ENCODE peak calls at places on chromosomes 7 and 10, in four cellular contexts. J, C, P and V are unnamed samples.

GRCh38 chr7:2282185-2282751 is 32.0 kb downstream of the SNX8 start:
- DNase-seq in C (no peak), P (peak), J (no peak), V (no peak)

GRCh38 chr10:32065871-32066270 is 9.6 kb upstream of the KIF5B start:
- DNase-seq in P (no peak), C (no peak), J (no peak), V (no peak)

GRCh38 chr10:4803822-4804221 is 22.2 kb upstream of the AKR1E2 start:
- DNase-seq in J (no peak), P (no peak), C (no peak), V (no peak)

GRCh38 chr10:60958892-60959601 is 15.1 kb upstream of the RHOBTB1 start:
- DNase-seq in P (no peak), C (no peak), J (no peak), V (no peak)

GRCh38 chr7:139675127-139676110 is 102.4 kb downstream of the HIPK2 start:
- DNase-seq in J (no peak), C (no peak), P (no peak), V (no peak)

GRCh38 chr7:80346704-80347103 is 165.2 kb downstream of the GNAT3 start:
- DNase-seq in J (no peak), C (no peak), P (no peak), V (no peak)

GRCh38 chr10:73590881-73591577 is at the start of gene USP54:
- DNase-seq in J (no peak), C (no peak), P (peak), V (peak)

GRCh38 chr7:154584352-154585252 is 418.3 kb downstream of the PAXIP1 start:
- DNase-seq in P (peak), J (no peak), C (no peak), V (no peak)

GRCh38 chr7:64946772-64947171 is 43.7 kb downstream of the ZNF273 start:
- DNase-seq in C (no peak), J (no peak), P (no peak), V (no peak)

GRCh38 chr10:94137747-94138146 is 144.0 kb downstream of the PLCE1 start:
- DNase-seq in C (no peak), P (no peak), J (no peak), V (no peak)

GRCh38 chr7:145036592-145037386 is 200.9 kb upstream of the TPK1 start:
- DNase-seq in J (peak), C (no peak), P (peak), V (peak)

GRCh38 chr7:44646921-44647636 is 40.7 kb downstream of the OGDH start:
- DNase-seq in P (no peak), C (no peak), J (no peak), V (no peak)

GRCh38 chr10:93751832-93752231 is 5.9 kb upstream of the LGI1 start:
- DNase-seq in P (peak), C (no peak), J (no peak), V (no peak)

GRCh38 chr10:94264085-94264484 is 98.7 kb downstream of the NOC3L start:
- DNase-seq in J (no peak), P (no peak), C (no peak), V (no peak)

GRCh38 chr7:92835140-92835850 is 1.1 kb downstream of the CDK6 start:
- DNase-seq in C (peak), P (peak), J (no peak), V (no peak)

GRCh38 chr10:69806266-69806665 is 4.6 kb downstream of the COL13A1 start:
- DNase-seq in J (no peak), P (no peak), C (no peak), V (no peak)

GRCh38 chr10:10745281-10745680 is 272.4 kb upstream of the CELF2 start:
- DNase-seq in P (no peak), C (no peak), J (no peak), V (no peak)

GRCh38 chr10:14625210-14625621 is 149.5 kb downstream of the FAM107B start:
- DNase-seq in P (no peak), J (no peak), C (no peak), V (no peak)

GRCh38 chr7:29569648-29570047 is 6.0 kb downstream of the PRR15 start:
- DNase-seq in C (no peak), J (no peak), P (no peak), V (no peak)

GRCh38 chr7:2886900-2887299 is 42.8 kb upstream of the GNA12 start:
- DNase-seq in J (no peak), P (peak), C (peak), V (peak)

GRCh38 chr7:85074992-85075391 is 111.9 kb downstream of the SEMA3D start:
- DNase-seq in P (no peak), C (no peak), J (no peak), V (no peak)

GRCh38 chr10:83862723-83863122 is 276.6 kb upstream of the GHITM start:
- DNase-seq in J (no peak), C (no peak), P (no peak), V (no peak)

GRCh38 chr10:52870562-52870961 is 98.0 kb upstream of the MBL2 start:
- DNase-seq in C (no peak), P (no peak), J (no peak), V (no peak)

GRCh38 chr10:1020460-1020859 is 5.2 kb downstream of the IDI2 start:
- DNase-seq in C (no peak), P (no peak), J (no peak), V (no peak)

GRCh38 chr10:7610651-7611389 is 55.9 kb downstream of the ITIH5 start:
- DNase-seq in C (no peak), J (no peak), P (no peak), V (no peak)

GRCh38 chr7:95240910-95241309 is 83.4 kb downstream of the PON1 start:
- DNase-seq in C (no peak), J (no peak), P (no peak), V (no peak)

GRCh38 chr7:120856621-120857352 is 1.2 kb downstream of the TSPAN12 start:
- DNase-seq in P (peak), C (peak), J (peak), V (no peak)

GRCh38 chr7:90596745-90597526 is 815 bp downstream of the CDK14 start:
- DNase-seq in C (no peak), J (peak), P (no peak), V (peak)

GRCh38 chr10:124500767-124501166 is 39.1 kb downstream of the LHPP start:
- DNase-seq in P (no peak), C (no peak), J (peak), V (no peak)

GRCh38 chr10:43680035-43680434 is 31.4 kb upstream of the ZNF32 start:
- DNase-seq in C (no peak), P (peak), J (no peak), V (no peak)

GRCh38 chr7:38217672-38218071 is 39.6 kb downstream of the STARD3NL start:
- DNase-seq in C (no peak), P (no peak), J (no peak), V (no peak)

GRCh38 chr7:66699998-66700397 is 40.5 kb upstream of the RABGEF1 start:
- DNase-seq in C (no peak), J (no peak), P (no peak), V (no peak)

GRCh38 chr10:118957966-118958365 is 71.5 kb upstream of the NANOS1 start:
- DNase-seq in P (no peak), C (no peak), J (no peak), V (no peak)

GRCh38 chr10:73480158-73480557 is 15.7 kb downstream of the PPP3CB start:
- DNase-seq in P (no peak), J (no peak), C (no peak), V (no peak)

GRCh38 chr10:75234683-75235374 is 928 bp downstream of the COMTD1 start:
- DNase-seq in P (peak), C (no peak), J (no peak), V (peak)

GRCh38 chr7:85094046-85094720 is 92.7 kb downstream of the SEMA3D start:
- DNase-seq in P (no peak), J (no peak), C (no peak), V (no peak)

GRCh38 chr10:57247271-57247670 is 886.2 kb upstream of the ZWINT start:
- DNase-seq in P (no peak), J (no peak), C (no peak), V (no peak)

GRCh38 chr7:150856303-150857275 is 4.3 kb downstream of the AOC1 start:
- DNase-seq in P (no peak), C (no peak), J (no peak), V (no peak)

GRCh38 chr10:115606081-115606480 is 512.9 kb downstream of the ATRNL1 start:
- DNase-seq in C (no peak), P (no peak), J (no peak), V (no peak)
- TF ChIP-seq SPI1 in C (no peak), P (no peak), J (no peak), V (no peak)

DNA sequence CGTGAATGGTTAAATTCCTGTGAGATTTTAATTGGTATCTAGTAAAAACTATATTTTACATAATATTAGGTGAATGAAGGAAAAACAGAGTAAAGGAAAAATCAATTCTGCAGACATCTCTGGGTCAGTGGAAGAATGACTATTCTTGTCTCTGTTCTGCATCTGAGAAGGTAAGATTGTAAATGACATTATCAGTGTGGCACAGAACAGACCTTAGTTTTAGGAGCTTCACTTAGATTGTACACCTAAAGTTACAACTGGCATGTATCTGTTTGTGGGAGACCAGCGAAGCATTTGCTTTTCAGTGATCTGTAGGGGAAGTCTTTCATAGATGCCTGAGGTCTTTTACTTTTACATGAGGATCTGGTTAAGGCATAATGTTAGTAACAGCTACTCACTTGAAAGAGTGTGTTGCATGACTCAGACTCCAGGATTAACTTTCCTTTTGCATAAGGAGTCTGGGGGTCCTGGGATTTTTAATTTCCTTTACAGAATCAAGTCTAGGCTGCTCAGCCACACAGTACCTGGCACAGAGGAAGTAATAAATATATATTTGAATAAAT is 56.2 kb downstream of the JMJD1C start:
- DNase-seq in C (no peak), J (no peak), P (no peak), V (no peak)
- TF ChIP-seq SPI1 in C (no peak), J (no peak), P (no peak), V (no peak)

GRCh38 chr10:91745086-91745831 is 53.0 kb upstream of the TNKS2 start:
- DNase-seq in P (no peak), C (no peak), J (no peak), V (no peak)
- TF ChIP-seq SPI1 in P (no peak), C (no peak), J (no peak), V (no peak)

GRCh38 chr7:36474283-36475010 is 84.8 kb downstream of the ANLN start:
- DNase-seq in C (no peak), P (peak), J (no peak), V (no peak)

GRCh38 chr7:36475371-36475770 is 85.7 kb downstream of the ANLN start:
- DNase-seq in J (no peak), C (no peak), P (no peak), V (no peak)

GRCh38 chr7:36475011-36475342 is 85.3 kb downstream of the ANLN start:
- DNase-seq in C (no peak), J (no peak), P (no peak), V (no peak)

GRCh38 chr7:36472141-36472729 is 82.6 kb downstream of the ANLN start:
- DNase-seq in P (no peak), C (no peak), J (no peak), V (no peak)

GRCh38 chr7:36473454-36474282 is 84.0 kb downstream of the ANLN start:
- DNase-seq in J (no peak), C (no peak), P (peak), V (no peak)
- TF ChIP-seq SPI1 in J (no peak), C (no peak), P (no peak), V (no peak)